ENCODE peak calls at places on chromosomes 11 and 22, in five cellular contexts. One of them, this sample, is unnamed.

GRCh38 chr11:129143335-129143734 is 48.8 kb downstream of the ARHGAP32 start:
- DNase-seq in dorsolateral prefrontal cortex: peak; percentile 72
- DNase-seq in BJ: peak; percentile 96
- DNase-seq in IMR-90: peak; percentile 99
- DNase-seq in GM12865: no peak
- DNase-seq in this sample: no peak

GRCh38 chr22:44431256-44431655 is 66.8 kb downstream of the RTL6 start:
- DNase-seq in dorsolateral prefrontal cortex: no peak
- DNase-seq in BJ: no peak
- DNase-seq in IMR-90: no peak
- DNase-seq in GM12865: no peak
- DNase-seq in this sample: no peak

GRCh38 chr22:35617137-35617755 is at the start of gene MB:
- DNase-seq in dorsolateral prefrontal cortex: no peak
- DNase-seq in BJ: no peak
- DNase-seq in IMR-90: no peak
- DNase-seq in GM12865: no peak
- DNase-seq in this sample: no peak

GRCh38 chr11:68038718-68039525 is at the start of gene TCIRG1:
- DNase-seq in dorsolateral prefrontal cortex: no peak
- DNase-seq in BJ: peak; percentile 35
- DNase-seq in IMR-90: peak; percentile 70
- DNase-seq in GM12865: peak; percentile 84
- DNase-seq in this sample: peak; percentile 92

GRCh38 chr11:36091256-36091811 is 147.5 kb downstream of the LDLRAD3 start:
- DNase-seq in dorsolateral prefrontal cortex: no peak
- DNase-seq in BJ: no peak
- DNase-seq in IMR-90: peak; percentile 79
- DNase-seq in GM12865: no peak
- DNase-seq in this sample: no peak

GRCh38 chr22:34160117-34160758 is 240.0 kb upstream of the LARGE1 start:
- DNase-seq in dorsolateral prefrontal cortex: no peak
- DNase-seq in BJ: no peak
- DNase-seq in IMR-90: no peak
- DNase-seq in GM12865: no peak
- DNase-seq in this sample: no peak

GRCh38 chr22:45516923-45517675 is 14.4 kb downstream of the FBLN1 start:
- DNase-seq in dorsolateral prefrontal cortex: no peak
- DNase-seq in BJ: no peak
- DNase-seq in IMR-90: peak; percentile 62
- DNase-seq in GM12865: no peak
- DNase-seq in this sample: no peak

GRCh38 chr22:29985912-29986311 is 94.4 kb upstream of the HORMAD2 start:
- DNase-seq in dorsolateral prefrontal cortex: no peak
- DNase-seq in BJ: no peak
- DNase-seq in IMR-90: no peak
- DNase-seq in GM12865: no peak
- DNase-seq in this sample: no peak

GRCh38 chr22:48140261-48140660 is 1377.8 kb downstream of the TBC1D22A start:
- DNase-seq in dorsolateral prefrontal cortex: no peak
- DNase-seq in BJ: no peak
- DNase-seq in IMR-90: no peak
- DNase-seq in GM12865: no peak
- DNase-seq in this sample: no peak

GRCh38 chr11:67371549-67372231 is 1.7 kb downstream of the CLCF1 start:
- DNase-seq in dorsolateral prefrontal cortex: no peak
- DNase-seq in BJ: no peak
- DNase-seq in IMR-90: peak; percentile 52
- DNase-seq in GM12865: peak; percentile 55
- DNase-seq in this sample: peak; percentile 70

GRCh38 chr22:19352217-19352616 is 60.7 kb upstream of the CLTCL1 start:
- DNase-seq in dorsolateral prefrontal cortex: no peak
- DNase-seq in BJ: no peak
- DNase-seq in IMR-90: no peak
- DNase-seq in GM12865: no peak
- DNase-seq in this sample: no peak

GRCh38 chr11:60783141-60783484 is 2.0 kb upstream of the MS4A10 start:
- DNase-seq in dorsolateral prefrontal cortex: no peak
- DNase-seq in BJ: no peak
- DNase-seq in IMR-90: no peak
- DNase-seq in GM12865: no peak
- DNase-seq in this sample: no peak

GRCh38 chr11:67022341-67022933 is 497 bp upstream of the SYT12 start:
- DNase-seq in dorsolateral prefrontal cortex: peak; percentile 39
- DNase-seq in BJ: no peak
- DNase-seq in IMR-90: peak; percentile 52
- DNase-seq in GM12865: no peak
- DNase-seq in this sample: no peak

GRCh38 chr11:31821235-31821764 is 10.2 kb upstream of the PAX6 start:
- DNase-seq in dorsolateral prefrontal cortex: no peak
- DNase-seq in BJ: no peak
- DNase-seq in IMR-90: no peak
- DNase-seq in GM12865: no peak
- DNase-seq in this sample: no peak

GRCh38 chr22:40578171-40578570 is 58.3 kb downstream of the MRTFA start:
- DNase-seq in dorsolateral prefrontal cortex: no peak
- DNase-seq in BJ: no peak
- DNase-seq in IMR-90: no peak
- DNase-seq in GM12865: no peak
- DNase-seq in this sample: no peak

GRCh38 chr11:7896026-7896785 is 34.9 kb downstream of the OR10A6 start:
- DNase-seq in dorsolateral prefrontal cortex: no peak
- DNase-seq in BJ: no peak
- DNase-seq in IMR-90: no peak
- DNase-seq in GM12865: no peak
- DNase-seq in this sample: no peak

GRCh38 chr11:95923730-95924413 is at the start of gene MTMR2:
- DNase-seq in dorsolateral prefrontal cortex: peak; percentile 70
- DNase-seq in BJ: no peak
- DNase-seq in IMR-90: peak; percentile 70
- DNase-seq in GM12865: peak; percentile 86
- DNase-seq in this sample: peak; percentile 84

GRCh38 chr11:66970808-66971442 is 4.2 kb upstream of the C11orf86 start:
- DNase-seq in dorsolateral prefrontal cortex: no peak
- DNase-seq in BJ: peak; percentile 99
- DNase-seq in IMR-90: peak; percentile 100
- DNase-seq in GM12865: no peak
- DNase-seq in this sample: no peak

GRCh38 chr11:14789879-14790484 is 102.0 kb downstream of the CYP2R1 start:
- DNase-seq in dorsolateral prefrontal cortex: no peak
- DNase-seq in BJ: no peak
- DNase-seq in IMR-90: peak; percentile 28
- DNase-seq in GM12865: peak; percentile 10
- DNase-seq in this sample: no peak

GRCh38 chr22:37533995-37534394 is 14.8 kb upstream of the CARD10 start:
- DNase-seq in dorsolateral prefrontal cortex: no peak
- DNase-seq in BJ: no peak
- DNase-seq in IMR-90: peak; percentile 88
- DNase-seq in GM12865: peak; percentile 48
- DNase-seq in this sample: no peak

GRCh38 chr11:61699737-61700160 is 19.6 kb downstream of the DAGLA start:
- DNase-seq in dorsolateral prefrontal cortex: peak; percentile 55
- DNase-seq in BJ: no peak
- DNase-seq in IMR-90: no peak
- DNase-seq in GM12865: no peak
- DNase-seq in this sample: no peak

GRCh38 chr11:75388386-75389275 is 10.7 kb upstream of the RPS3 start:
- DNase-seq in dorsolateral prefrontal cortex: peak; percentile 66
- DNase-seq in BJ: no peak
- DNase-seq in IMR-90: peak; percentile 81
- DNase-seq in GM12865: peak; percentile 77
- DNase-seq in this sample: peak; percentile 78

GRCh38 chr11:13320688-13321087 is 43.1 kb downstream of the BMAL1 start:
- DNase-seq in dorsolateral prefrontal cortex: no peak
- DNase-seq in BJ: no peak
- DNase-seq in IMR-90: peak; percentile 56
- DNase-seq in GM12865: no peak
- DNase-seq in this sample: no peak

GRCh38 chr11:113474362-113475159 is 637 bp downstream of the DRD2 start:
- DNase-seq in dorsolateral prefrontal cortex: peak; percentile 62
- DNase-seq in BJ: peak; percentile 6
- DNase-seq in IMR-90: peak; percentile 66
- DNase-seq in GM12865: peak; percentile 31
- DNase-seq in this sample: peak; percentile 70

GRCh38 chr11:44631831-44632230 is 66.4 kb downstream of the CD82 start:
- DNase-seq in dorsolateral prefrontal cortex: no peak
- DNase-seq in BJ: no peak
- DNase-seq in IMR-90: no peak
- DNase-seq in GM12865: no peak
- DNase-seq in this sample: peak; percentile 2

GRCh38 chr22:44567846-44568493 is 69.9 kb upstream of the RTL6 start:
- DNase-seq in dorsolateral prefrontal cortex: no peak
- DNase-seq in BJ: no peak
- DNase-seq in IMR-90: peak; percentile 39
- DNase-seq in GM12865: peak; percentile 61
- DNase-seq in this sample: no peak

GRCh38 chr22:22932512-22932941 is 44.9 kb downstream of the IGLL5 start:
- DNase-seq in dorsolateral prefrontal cortex: no peak
- DNase-seq in BJ: no peak
- DNase-seq in IMR-90: no peak
- DNase-seq in GM12865: peak; percentile 71
- DNase-seq in this sample: no peak

GRCh38 chr11:64767344-64768299 is 7.8 kb upstream of the PYGM start:
- DNase-seq in dorsolateral prefrontal cortex: peak; percentile 57
- DNase-seq in BJ: no peak
- DNase-seq in IMR-90: peak; percentile 60
- DNase-seq in GM12865: peak; percentile 81
- DNase-seq in this sample: peak; percentile 58

GRCh38 chr11:118258410-118258809 is 5.7 kb downstream of the MPZL2 start:
- DNase-seq in dorsolateral prefrontal cortex: no peak
- DNase-seq in BJ: no peak
- DNase-seq in IMR-90: no peak
- DNase-seq in GM12865: no peak
- DNase-seq in this sample: no peak
- TF ChIP-seq CTCF in dorsolateral prefrontal cortex: no peak
- TF ChIP-seq CTCF in BJ: no peak
- TF ChIP-seq CTCF in IMR-90: no peak
- TF ChIP-seq CTCF in GM12865: peak; percentile 17
- TF ChIP-seq CTCF in this sample: peak; percentile 4

GRCh38 chr11:2135648-2136201 is 3.5 kb downstream of the IGF2 start:
- DNase-seq in dorsolateral prefrontal cortex: no peak
- DNase-seq in BJ: no peak
- DNase-seq in IMR-90: no peak
- DNase-seq in GM12865: no peak
- DNase-seq in this sample: no peak
- TF ChIP-seq CTCF in dorsolateral prefrontal cortex: no peak
- TF ChIP-seq CTCF in BJ: no peak
- TF ChIP-seq CTCF in IMR-90: no peak
- TF ChIP-seq CTCF in GM12865: no peak
- TF ChIP-seq CTCF in this sample: no peak

GRCh38 chr11:121445071-121445768 is 6.9 kb upstream of the SORL1 start:
- DNase-seq in dorsolateral prefrontal cortex: no peak
- DNase-seq in BJ: no peak
- DNase-seq in IMR-90: no peak
- DNase-seq in GM12865: no peak
- DNase-seq in this sample: no peak

GRCh38 chr11:121449123-121449522 is 3.0 kb upstream of the SORL1 start:
- DNase-seq in dorsolateral prefrontal cortex: no peak
- DNase-seq in BJ: no peak
- DNase-seq in IMR-90: no peak
- DNase-seq in GM12865: peak; percentile 44
- DNase-seq in this sample: no peak

GRCh38 chr11:121444508-121444907 is 7.6 kb upstream of the SORL1 start:
- DNase-seq in dorsolateral prefrontal cortex: no peak
- DNase-seq in BJ: no peak
- DNase-seq in IMR-90: no peak
- DNase-seq in GM12865: no peak
- DNase-seq in this sample: no peak

GRCh38 chr11:121448431-121448941 is 3.6 kb upstream of the SORL1 start:
- DNase-seq in dorsolateral prefrontal cortex: no peak
- DNase-seq in BJ: no peak
- DNase-seq in IMR-90: peak; percentile 3
- DNase-seq in GM12865: peak; percentile 75
- DNase-seq in this sample: no peak

DNA sequence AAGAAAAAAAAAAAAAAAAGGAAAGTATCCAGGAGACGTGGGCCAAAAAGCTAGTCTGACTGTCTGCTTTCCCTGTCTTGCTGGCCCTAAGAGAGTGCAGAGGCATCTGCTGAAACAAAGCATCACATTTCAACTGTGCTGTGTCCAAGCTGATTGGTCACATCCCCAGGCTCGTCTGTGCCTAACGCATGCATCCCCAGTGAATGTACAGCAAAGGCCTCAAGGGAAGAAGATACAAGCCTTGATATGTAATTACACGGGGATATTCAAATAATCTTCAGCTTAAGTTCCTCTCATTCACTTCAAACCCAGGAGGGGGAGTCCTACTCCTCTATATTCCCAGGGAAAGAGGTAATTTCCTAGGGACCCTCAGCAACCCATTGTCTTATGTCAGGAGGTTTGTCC is 5.4 kb upstream of the SORL1 start:
- DNase-seq in dorsolateral prefrontal cortex: no peak
- DNase-seq in BJ: no peak
- DNase-seq in IMR-90: peak; percentile 73
- DNase-seq in GM12865: peak; percentile 64
- DNase-seq in this sample: no peak
- TF ChIP-seq CTCF in dorsolateral prefrontal cortex: peak; percentile 11
- TF ChIP-seq CTCF in BJ: peak; percentile 30
- TF ChIP-seq CTCF in IMR-90: peak; percentile 32
- TF ChIP-seq CTCF in GM12865: peak; percentile 3
- TF ChIP-seq CTCF in this sample: no peak

GRCh38 chr22:25884121-25884520 is 142.1 kb downstream of the MYO18B start:
- DNase-seq in dorsolateral prefrontal cortex: no peak
- DNase-seq in BJ: no peak
- DNase-seq in IMR-90: no peak
- DNase-seq in GM12865: no peak
- DNase-seq in this sample: no peak
- TF ChIP-seq CTCF in dorsolateral prefrontal cortex: no peak
- TF ChIP-seq CTCF in BJ: no peak
- TF ChIP-seq CTCF in IMR-90: no peak
- TF ChIP-seq CTCF in GM12865: no peak
- TF ChIP-seq CTCF in this sample: no peak

This sample was measured in GM13977.